ENCODE peak calls at places on chromosomes 12 and 14, in six cellular contexts. F is psoas muscle, E is upper lobe of left lung, X is adipocyte, K is colonic mucosa, T is heart left ventricle. B is an unnamed sample.

GRCh38 chr12:121961195-121961879 is 42.9 kb downstream of the CFAP251 start:
- DNase-seq in F (no peak), E (no peak), X (no peak), K (no peak), T (no peak), B (no peak)

GRCh38 chr12:31797230-31797872 is 68.5 kb upstream of the AMN1 start:
- DNase-seq in F (no peak), E (no peak), X (no peak), K (no peak), T (no peak), B (no peak)

GRCh38 chr12:26319511-26319910 is 124.1 kb downstream of the SSPN start:
- DNase-seq in F (peak; percentile 50), E (no peak), X (peak; percentile 44), K (no peak), T (peak; percentile 61), B (peak; percentile 60)

GRCh38 chr14:64806202-64806861 is 73.4 kb downstream of the SPTB start:
- DNase-seq in F (peak; percentile 58), E (peak; percentile 54), X (peak; percentile 68), K (no peak), T (no peak), B (peak; percentile 85)

GRCh38 chr14:29637406-29637805 is 290.2 kb downstream of the PRKD1 start:
- DNase-seq in F (no peak), E (peak; percentile 37), X (peak; percentile 73), K (peak; percentile 19), T (peak; percentile 74), B (peak; percentile 43)

GRCh38 chr12:27907766-27908165 is 64.8 kb downstream of the PTHLH start:
- DNase-seq in F (no peak), E (no peak), X (peak; percentile 24), K (no peak), T (no peak), B (no peak)

GRCh38 chr12:64256166-64256800 is 34.2 kb upstream of the KICS2 start:
- DNase-seq in F (no peak), E (no peak), X (peak; percentile 94), K (no peak), T (no peak), B (no peak)

GRCh38 chr14:23153891-23154796 is 29.3 kb downstream of the SLC7A8 start:
- DNase-seq in F (peak; percentile 94), E (peak; percentile 93), X (peak; percentile 93), K (peak; percentile 87), T (peak; percentile 96), B (peak; percentile 91)

GRCh38 chr12:100716949-100717732 is 77.4 kb upstream of the ANO4 start:
- DNase-seq in F (no peak), E (no peak), X (peak; percentile 67), K (no peak), T (peak; percentile 24), B (peak; percentile 28)

GRCh38 chr12:7512528-7512927 is 9.0 kb upstream of the CD163 start:
- DNase-seq in F (no peak), E (peak; percentile 66), X (peak; percentile 94), K (no peak), T (no peak), B (peak; percentile 85)

GRCh38 chr14:48937796-48938195 is 648.4 kb downstream of the RPS29 start:
- DNase-seq in F (no peak), E (no peak), X (no peak), K (no peak), T (no peak), B (peak; percentile 52)

GRCh38 chr12:24810378-24810777 is 138.5 kb downstream of the BCAT1 start:
- DNase-seq in F (no peak), E (no peak), X (no peak), K (no peak), T (no peak), B (no peak)

GRCh38 chr12:79001404-79001803 is 136.8 kb downstream of the SYT1 start:
- DNase-seq in F (no peak), E (no peak), X (no peak), K (no peak), T (no peak), B (no peak)

GRCh38 chr14:50864911-50865310 is 6.9 kb upstream of the ABHD12B start:
- DNase-seq in F (no peak), E (no peak), X (no peak), K (no peak), T (no peak), B (no peak)

GRCh38 chr14:99995700-99996356 is 69.4 kb upstream of the EVL start:
- DNase-seq in F (peak; percentile 36), E (peak; percentile 78), X (peak; percentile 51), K (peak; percentile 79), T (peak; percentile 47), B (peak; percentile 7)

GRCh38 chr12:40207551-40207950 is 17.2 kb upstream of the LRRK2 start:
- DNase-seq in F (no peak), E (no peak), X (no peak), K (no peak), T (no peak), B (no peak)

GRCh38 chr12:88836156-88836555 is 255.9 kb upstream of the KITLG start:
- DNase-seq in F (no peak), E (no peak), X (no peak), K (no peak), T (no peak), B (no peak)

GRCh38 chr12:118061876-118062791 is 1.2 kb upstream of the WSB2 start:
- DNase-seq in F (no peak), E (peak; percentile 63), X (peak; percentile 76), K (peak; percentile 65), T (no peak), B (peak; percentile 39)

GRCh38 chr14:54773171-54774006 is 129.2 kb downstream of the GCH1 start:
- DNase-seq in F (peak; percentile 84), E (peak; percentile 78), X (peak; percentile 98), K (peak; percentile 76), T (peak; percentile 92), B (peak; percentile 93)

GRCh38 chr14:62189698-62190097 is 427.5 kb downstream of the SNAPC1 start:
- DNase-seq in F (peak; percentile 20), E (no peak), X (peak; percentile 27), K (no peak), T (no peak), B (peak; percentile 83)

GRCh38 chr12:57640156-57641042 is 7.4 kb upstream of the B4GALNT1 start:
- DNase-seq in F (no peak), E (no peak), X (no peak), K (no peak), T (no peak), B (no peak)

GRCh38 chr14:52266179-52266578 is 1.3 kb upstream of the PTGDR start:
- DNase-seq in F (peak; percentile 32), E (no peak), X (peak; percentile 84), K (no peak), T (peak; percentile 53), B (peak; percentile 52)

GRCh38 chr14:48333221-48333910 is 658.0 kb upstream of the MDGA2 start:
- DNase-seq in F (no peak), E (no peak), X (no peak), K (no peak), T (no peak), B (no peak)

GRCh38 chr14:68106917-68107316 is 287.3 kb downstream of the RAD51B start:
- DNase-seq in F (no peak), E (no peak), X (no peak), K (no peak), T (no peak), B (no peak)

GRCh38 chr14:91142214-91142668 is 28.4 kb downstream of the DGLUCY start:
- DNase-seq in F (no peak), E (no peak), X (no peak), K (no peak), T (no peak), B (no peak)
- H3K4me3 ChIP-seq in F (no peak overlapping the region), E (no peak overlapping the region), X (no peak overlapping the region), K (no peak overlapping the region), T (no peak overlapping the region), B (no peak overlapping the region)

GRCh38 chr12:54628186-54628846 is 6.4 kb downstream of the LACRT start:
- DNase-seq in F (no peak), E (no peak), X (no peak), K (no peak), T (no peak), B (no peak)
- H3K27me3 ChIP-seq in F (no peaks in the 10 kb centered on the region), E (no peaks in the 10 kb centered on the region), X (peaks cover 59% of the 10 kb centered on the region), K (no peaks in the 10 kb centered on the region), T (no peaks in the 10 kb centered on the region), B (peaks cover 5% of the 10 kb centered on the region)

GRCh38 chr12:124567673-124568373 is 411 bp upstream of the NCOR2 start:
- DNase-seq in F (peak; percentile 95), E (peak; percentile 94), X (peak; percentile 98), K (peak; percentile 93), T (peak; percentile 98), B (peak; percentile 95)

GRCh38 chr12:124570810-124571209 is 3.4 kb upstream of the NCOR2 start:
- DNase-seq in F (no peak), E (no peak), X (no peak), K (no peak), T (no peak), B (no peak)

GRCh38 chr12:124567035-124567672 is at the start of gene NCOR2:
- DNase-seq in F (peak; percentile 51), E (no peak), X (peak; percentile 55), K (no peak), T (no peak), B (peak; percentile 49)

GRCh38 chr12:124569375-124570148 is 2.1 kb upstream of the NCOR2 start:
- DNase-seq in F (no peak), E (no peak), X (no peak), K (no peak), T (no peak), B (no peak)

GRCh38 chr12:124568431-124569374 is 1.3 kb upstream of the NCOR2 start:
- DNase-seq in F (peak; percentile 81), E (peak; percentile 84), X (peak; percentile 92), K (peak; percentile 67), T (peak; percentile 87), B (peak; percentile 81)
- H3K4me3 ChIP-seq in F (peak overlapping the region; percentile 65), E (no peak overlapping the region), X (no peak overlapping the region), K (no peak overlapping the region), T (peak overlapping the region; percentile 47), B (no peak overlapping the region)

GRCh38 chr14:72679591-72680151 is 214.2 kb downstream of the DPF3 start:
- DNase-seq in F (no peak), E (no peak), X (no peak), K (no peak), T (no peak), B (no peak)

GRCh38 chr14:72680853-72681640 is 212.9 kb downstream of the DPF3 start:
- DNase-seq in F (no peak), E (no peak), X (no peak), K (no peak), T (no peak), B (no peak)

GRCh38 chr14:72678360-72678759 is 215.5 kb downstream of the DPF3 start:
- DNase-seq in F (no peak), E (no peak), X (peak; percentile 39), K (no peak), T (no peak), B (no peak)

GRCh38 chr14:72677664-72678063 is 216.2 kb downstream of the DPF3 start:
- DNase-seq in F (no peak), E (no peak), X (no peak), K (no peak), T (no peak), B (no peak)

DNA sequence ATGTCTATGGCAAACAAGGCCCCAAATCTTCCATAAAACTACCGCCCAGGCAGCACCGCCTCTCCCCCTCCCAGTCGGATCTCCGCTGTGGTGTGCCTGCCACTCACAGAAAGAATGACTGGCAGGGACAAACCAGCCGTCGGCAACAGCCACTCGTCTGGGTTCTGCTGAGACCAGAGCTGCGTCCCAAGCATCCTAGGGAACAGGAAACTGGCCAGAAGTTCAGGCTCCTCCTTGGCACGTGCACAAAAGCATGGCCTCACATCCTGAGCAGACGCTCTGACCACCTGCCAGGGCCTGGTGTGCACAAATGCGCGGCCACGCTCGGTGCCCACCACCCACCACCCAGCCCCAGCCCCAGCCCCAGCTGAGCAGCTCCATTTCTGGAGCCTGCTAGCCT is 214.8 kb downstream of the DPF3 start:
- DNase-seq in F (peak; percentile 44), E (no peak), X (no peak), K (no peak), T (peak; percentile 62), B (no peak)
- H3K27me3 ChIP-seq in F (no peaks in the 10 kb centered on the region), E (no peaks in the 10 kb centered on the region), X (no peaks in the 10 kb centered on the region), K (no peaks in the 10 kb centered on the region), T (no peaks in the 10 kb centered on the region), B (no peaks in the 10 kb centered on the region)

GRCh38 chr12:23579257-23579656 is 370.2 kb downstream of the SOX5 start:
- DNase-seq in F (no peak), E (no peak), X (no peak), K (no peak), T (no peak), B (no peak)
- H3K4me3 ChIP-seq in F (no peak overlapping the region), E (no peak overlapping the region), X (no peak overlapping the region), K (no peak overlapping the region), T (no peak overlapping the region), B (no peak overlapping the region)